ENCODE peak calls at places on chromosomes 6 and 20, in six cellular contexts. C is mammary epithelial cell, W is GM12878, O is PC-9, G is GM23338, Q is GM23248. Y is an unnamed sample.
A peak's percentile ranks its signal among the peaks of the same experiment; 100 is the strongest.

GRCh38 chr20:20293986-20294385 is 73.9 kb upstream of the INSM1 start:
- DNase-seq in O (no peak), C (no peak), Q (no peak), G (no peak), W (no peak), Y (no peak)

GRCh38 chr6:31402324-31403282 is 792 bp upstream of the MICA start:
- DNase-seq in Q (peak; percentile 60), W (no peak), O (no peak), C (no peak), G (peak; percentile 66), Y (no peak)

GRCh38 chr6:142474446-142475289 is 172.9 kb downstream of the ADGRG6 start:
- DNase-seq in W (no peak), Q (peak; percentile 65), C (peak; percentile 68), G (peak; percentile 93), O (peak; percentile 58), Y (peak; percentile 36)

GRCh38 chr20:43375586-43375985 is 82.1 kb upstream of the SRSF6 start:
- DNase-seq in W (no peak), O (no peak), G (no peak), C (no peak), Q (peak; percentile 59), Y (peak; percentile 20)

GRCh38 chr6:113856011-113856551 is 1.1 kb upstream of the MARCKS start:
- DNase-seq in Q (peak; percentile 71), C (peak; percentile 60), O (no peak), W (no peak), G (peak; percentile 44), Y (peak; percentile 55)

GRCh38 chr6:140078552-140079126 is 704.2 kb upstream of the CITED2 start:
- DNase-seq in G (peak; percentile 5), W (no peak), C (no peak), O (peak; percentile 34), Q (peak; percentile 88), Y (peak; percentile 97)

GRCh38 chr6:113352029-113352801 is 504.9 kb upstream of the MARCKS start:
- DNase-seq in G (no peak), C (peak; percentile 75), Q (peak; percentile 85), O (peak; percentile 100), W (no peak), Y (peak; percentile 93)

GRCh38 chr6:46513533-46513932 is 22.3 kb upstream of the RCAN2 start:
- DNase-seq in W (no peak), C (no peak), G (no peak), O (no peak), Q (no peak), Y (no peak)

GRCh38 chr6:117676577-117677218 is 1.4 kb downstream of the NUS1 start:
- DNase-seq in W (no peak), C (peak; percentile 6), O (no peak), G (peak; percentile 11), Q (peak; percentile 11), Y (no peak)

GRCh38 chr6:43101497-43101896 is 25.4 kb downstream of the PTK7 start:
- DNase-seq in O (no peak), C (no peak), G (no peak), Q (no peak), W (no peak), Y (no peak)

GRCh38 chr6:105726902-105727655 is 324.2 kb upstream of the PREP start:
- DNase-seq in C (peak; percentile 89), G (no peak), W (no peak), O (no peak), Q (peak; percentile 49), Y (no peak)

GRCh38 chr6:45881705-45882435 is 133.8 kb downstream of the CLIC5 start:
- DNase-seq in C (no peak), O (no peak), W (no peak), G (no peak), Q (no peak), Y (no peak)

GRCh38 chr20:47544240-47544639 is 42.6 kb downstream of the NCOA3 start:
- DNase-seq in C (peak; percentile 36), W (no peak), O (no peak), Q (peak; percentile 75), G (no peak), Y (peak; percentile 86)

GRCh38 chr6:137903933-137904821 is 37.1 kb downstream of the TNFAIP3 start:
- DNase-seq in C (peak; percentile 55), Q (peak; percentile 71), W (no peak), O (no peak), G (no peak), Y (peak; percentile 67)

GRCh38 chr6:163405412-163406309 is 8.9 kb upstream of the QKI start:
- DNase-seq in O (no peak), G (peak; percentile 48), C (no peak), W (no peak), Q (peak; percentile 67), Y (no peak)

GRCh38 chr6:132391391-132392291 is 9.6 kb downstream of the MOXD1 start:
- DNase-seq in W (no peak), G (peak; percentile 21), Q (peak; percentile 95), C (peak; percentile 81), O (no peak), Y (peak; percentile 96)

GRCh38 chr6:147621280-147621679 is 112.8 kb downstream of the SAMD5 start:
- DNase-seq in O (no peak), G (no peak), Q (no peak), W (no peak), C (no peak), Y (peak; percentile 85)

GRCh38 chr6:89605861-89606260 is 32.7 kb downstream of the LYRM2 start:
- DNase-seq in W (no peak), Q (no peak), G (no peak), C (no peak), O (no peak), Y (no peak)

GRCh38 chr6:54802775-54803631 is 43.6 kb upstream of the FAM83B start:
- DNase-seq in O (peak; percentile 36), G (peak; percentile 40), W (no peak), C (peak; percentile 60), Q (peak; percentile 42), Y (peak; percentile 61)

GRCh38 chr6:22399693-22400092 is 102.9 kb upstream of the PRL start:
- DNase-seq in O (no peak), G (no peak), W (no peak), C (peak; percentile 13), Q (peak; percentile 55), Y (peak; percentile 54)

GRCh38 chr6:30741789-30742315 is 635 bp downstream of the FLOT1 start:
- DNase-seq in Q (no peak), O (no peak), W (no peak), C (peak; percentile 41), G (no peak), Y (no peak)

GRCh38 chr20:61531553-61532345 is 279.7 kb downstream of the CDH4 start:
- DNase-seq in W (no peak), C (no peak), O (peak; percentile 26), Q (no peak), G (no peak), Y (peak; percentile 69)

GRCh38 chr6:47376930-47377329 is 67.2 kb upstream of the TNFRSF21 start:
- DNase-seq in Q (no peak), C (no peak), W (no peak), O (no peak), G (no peak), Y (no peak)

GRCh38 chr20:47456952-47457724 is 44.5 kb upstream of the NCOA3 start:
- DNase-seq in G (no peak), W (no peak), Q (peak; percentile 91), O (peak; percentile 79), C (peak; percentile 87), Y (peak; percentile 86)

GRCh38 chr6:108565893-108566292 is 5.2 kb downstream of the FOXO3 start:
- DNase-seq in O (peak; percentile 71), Q (peak; percentile 91), W (no peak), C (peak; percentile 52), G (no peak), Y (peak; percentile 53)

GRCh38 chr6:37987008-37987407 is 167.5 kb downstream of the ZFAND3 start:
- DNase-seq in C (peak; percentile 12), G (no peak), O (no peak), W (no peak), Q (peak; percentile 87), Y (peak; percentile 61)

GRCh38 chr20:844473-845225 is 11.1 kb downstream of the FAM110A start:
- DNase-seq in Q (peak; percentile 95), C (peak; percentile 91), O (no peak), G (peak; percentile 98), W (peak; percentile 45), Y (peak; percentile 81)

GRCh38 chr20:25083141-25083772 is 1.3 kb upstream of the VSX1 start:
- DNase-seq in Q (no peak), O (no peak), C (no peak), G (peak; percentile 43), W (no peak), Y (no peak)
- TF ChIP-seq EZH2 in Q (no peak), O (no peak), C (no peak), G (peak; percentile 98), W (no peak), Y (no peak)

DNA sequence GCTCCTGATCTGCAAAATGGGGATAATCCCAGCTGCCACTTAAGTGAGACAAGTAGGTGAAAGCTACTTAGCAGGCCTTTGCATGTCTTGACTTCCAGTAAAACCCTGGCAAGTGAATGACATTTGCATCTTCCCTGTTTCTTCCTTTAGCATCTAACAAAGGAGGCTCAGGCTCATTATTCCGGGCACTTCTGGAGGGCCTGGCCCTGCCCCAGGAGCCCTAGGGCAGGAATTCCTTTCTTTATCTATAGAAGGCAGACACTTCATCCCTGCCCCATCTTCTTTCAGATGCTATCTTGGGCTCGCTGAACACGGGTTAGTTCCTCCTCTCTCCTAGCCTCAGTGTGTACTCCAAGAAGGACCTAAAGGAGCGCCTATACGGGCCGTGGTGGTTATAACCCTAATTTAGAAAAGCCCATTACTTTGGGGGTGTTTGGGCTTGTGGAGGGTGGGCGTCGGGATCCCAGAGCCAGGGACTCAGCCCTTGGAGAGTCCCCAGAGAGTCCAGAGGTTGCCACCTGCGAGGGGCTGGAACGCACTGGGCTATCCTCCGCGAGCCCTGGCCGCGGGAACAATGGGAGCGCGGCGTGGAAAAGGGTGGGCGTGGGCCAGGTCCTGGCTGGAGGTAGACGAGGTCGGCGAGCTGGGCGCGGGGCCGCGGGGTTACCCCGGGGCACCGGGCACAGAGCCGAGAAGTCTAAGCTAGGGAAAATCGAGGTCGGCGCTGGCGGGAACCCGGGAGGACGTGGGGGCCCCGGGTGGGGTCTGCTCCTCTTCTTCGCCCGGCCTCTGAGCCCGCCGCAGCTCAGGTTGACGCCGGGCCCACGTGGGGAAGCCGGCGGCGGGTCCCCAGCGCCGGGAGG is 62.7 kb upstream of the EPB41L1 start:
- DNase-seq in W (no peak), Q (no peak), G (peak; percentile 84), C (no peak), O (no peak), Y (no peak)
- TF ChIP-seq EZH2 in W (no peak), Q (no peak), G (peak; percentile 37), C (no peak), O (no peak), Y (no peak)

DNA sequence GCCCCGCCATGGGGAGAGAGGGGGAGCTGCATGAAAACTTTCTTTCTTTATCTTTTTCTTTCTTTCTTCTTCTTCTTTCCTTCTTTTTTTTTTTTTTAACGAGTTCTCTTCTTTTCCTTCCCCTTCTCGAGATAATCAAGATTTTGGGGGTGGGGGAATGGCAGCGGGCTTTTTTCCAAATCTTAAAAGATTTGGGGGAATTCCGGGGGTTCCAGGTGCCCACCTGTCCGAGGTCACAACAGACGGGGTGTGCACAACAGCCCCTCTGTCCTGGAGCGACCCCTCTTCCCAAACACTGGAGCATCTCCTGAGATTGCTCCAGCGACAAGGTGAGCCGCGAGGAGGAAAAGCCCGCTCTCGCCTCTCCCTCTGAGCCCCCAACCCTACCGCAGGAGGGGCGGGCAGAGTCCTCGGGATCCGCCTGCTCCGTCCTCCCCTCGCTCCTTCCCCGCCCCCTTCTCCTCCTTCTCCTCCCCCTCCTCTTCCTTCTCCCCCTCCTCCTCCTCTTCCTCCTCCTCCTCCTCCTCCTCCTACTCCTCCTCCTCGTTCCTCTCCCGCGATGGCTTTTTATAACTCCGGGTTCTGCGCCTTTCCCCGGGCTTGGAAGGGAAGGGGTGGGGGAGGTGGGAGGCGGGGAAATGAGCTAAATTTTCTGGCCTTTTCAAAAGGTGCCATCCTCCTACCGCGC is 694 bp upstream of the KCNB1 start:
- DNase-seq in G (peak; percentile 60), O (no peak), Q (no peak), C (no peak), W (no peak), Y (no peak)
- TF ChIP-seq EZH2 in G (no peak), O (no peak), Q (peak; percentile 75), C (peak; percentile 26), W (no peak), Y (peak; percentile 70)

GRCh38 chr6:73388800-73389512 is 5.7 kb upstream of the DDX43 start:
- DNase-seq in Q (peak; percentile 78), W (no peak), G (peak; percentile 95), O (peak; percentile 87), C (peak; percentile 63), Y (peak; percentile 41)
- TF ChIP-seq EZH2 in Q (no peak), W (no peak), G (no peak), O (no peak), C (no peak), Y (no peak)